ENCODE peak calls at places on chromosomes 5 and 9, in eight cellular contexts. One of them, this sample, is unnamed.

GRCh38 chr9:2740616-2741015 is 23.3 kb downstream of the KCNV2 start:
- DNase-seq in left ventricle myocardium inferior: no peak
- DNase-seq in HCT116: no peak
- DNase-seq in neuronal stem cell: no peak
- DNase-seq in esophagus squamous epithelium: no peak
- DNase-seq in heart right ventricle: no peak
- DNase-seq in CD8-positive, alpha-beta T cell: no peak
- DNase-seq in spleen: no peak
- DNase-seq in this sample: no peak

GRCh38 chr9:131008909-131009618 is at the start of gene LAMC3:
- DNase-seq in esophagus squamous epithelium: no peak
- DNase-seq in spleen: no peak
- DNase-seq in HCT116: no peak
- DNase-seq in left ventricle myocardium inferior: no peak
- DNase-seq in CD8-positive, alpha-beta T cell: no peak
- DNase-seq in heart right ventricle: no peak
- DNase-seq in neuronal stem cell: no peak
- DNase-seq in this sample: no peak

GRCh38 chr9:27407966-27408365 is 111.0 kb upstream of the EQTN start:
- DNase-seq in spleen: no peak
- DNase-seq in heart right ventricle: no peak
- DNase-seq in HCT116: no peak
- DNase-seq in CD8-positive, alpha-beta T cell: no peak
- DNase-seq in esophagus squamous epithelium: no peak
- DNase-seq in neuronal stem cell: no peak
- DNase-seq in left ventricle myocardium inferior: no peak
- DNase-seq in this sample: no peak

GRCh38 chr9:104864675-104865104 is 63.3 kb downstream of the ABCA1 start:
- DNase-seq in neuronal stem cell: no peak
- DNase-seq in CD8-positive, alpha-beta T cell: no peak
- DNase-seq in heart right ventricle: no peak
- DNase-seq in esophagus squamous epithelium: no peak
- DNase-seq in left ventricle myocardium inferior: no peak
- DNase-seq in HCT116: no peak
- DNase-seq in spleen: no peak
- DNase-seq in this sample: no peak

GRCh38 chr9:76373173-76373771 is 21.0 kb downstream of the RFK start:
- DNase-seq in heart right ventricle: peak; percentile 36
- DNase-seq in esophagus squamous epithelium: no peak
- DNase-seq in HCT116: no peak
- DNase-seq in spleen: no peak
- DNase-seq in CD8-positive, alpha-beta T cell: no peak
- DNase-seq in neuronal stem cell: no peak
- DNase-seq in left ventricle myocardium inferior: peak; percentile 47
- DNase-seq in this sample: peak; percentile 97

GRCh38 chr5:135825373-135826220 is 8.9 kb upstream of the SLC25A48 start:
- DNase-seq in heart right ventricle: no peak
- DNase-seq in left ventricle myocardium inferior: no peak
- DNase-seq in esophagus squamous epithelium: no peak
- DNase-seq in spleen: no peak
- DNase-seq in HCT116: no peak
- DNase-seq in CD8-positive, alpha-beta T cell: no peak
- DNase-seq in neuronal stem cell: no peak
- DNase-seq in this sample: no peak

GRCh38 chr5:151697452-151697851 is 10.7 kb upstream of the SPARC start:
- DNase-seq in CD8-positive, alpha-beta T cell: no peak
- DNase-seq in heart right ventricle: no peak
- DNase-seq in neuronal stem cell: no peak
- DNase-seq in spleen: no peak
- DNase-seq in left ventricle myocardium inferior: no peak
- DNase-seq in esophagus squamous epithelium: no peak
- DNase-seq in HCT116: no peak
- DNase-seq in this sample: no peak

GRCh38 chr9:81461196-81461595 is 228.2 kb downstream of the TLE1 start:
- DNase-seq in spleen: no peak
- DNase-seq in esophagus squamous epithelium: no peak
- DNase-seq in left ventricle myocardium inferior: no peak
- DNase-seq in heart right ventricle: no peak
- DNase-seq in neuronal stem cell: no peak
- DNase-seq in CD8-positive, alpha-beta T cell: no peak
- DNase-seq in HCT116: no peak
- DNase-seq in this sample: no peak

GRCh38 chr5:121658221-121658620 is 193.5 kb upstream of the FTMT start:
- DNase-seq in heart right ventricle: no peak
- DNase-seq in CD8-positive, alpha-beta T cell: no peak
- DNase-seq in left ventricle myocardium inferior: no peak
- DNase-seq in neuronal stem cell: no peak
- DNase-seq in HCT116: no peak
- DNase-seq in spleen: no peak
- DNase-seq in esophagus squamous epithelium: no peak
- DNase-seq in this sample: no peak

GRCh38 chr5:74433255-74434123 is 207.0 kb downstream of the ENC1 start:
- DNase-seq in esophagus squamous epithelium: no peak
- DNase-seq in HCT116: no peak
- DNase-seq in neuronal stem cell: no peak
- DNase-seq in left ventricle myocardium inferior: no peak
- DNase-seq in spleen: no peak
- DNase-seq in heart right ventricle: no peak
- DNase-seq in CD8-positive, alpha-beta T cell: no peak
- DNase-seq in this sample: no peak

GRCh38 chr9:42852133-42852532 is 668.7 kb downstream of the SPATA31A6 start:
- DNase-seq in spleen: no peak
- DNase-seq in neuronal stem cell: peak; percentile 29
- DNase-seq in left ventricle myocardium inferior: no peak
- DNase-seq in esophagus squamous epithelium: no peak
- DNase-seq in HCT116: no peak
- DNase-seq in CD8-positive, alpha-beta T cell: no peak
- DNase-seq in heart right ventricle: peak; percentile 64
- DNase-seq in this sample: peak; percentile 12

GRCh38 chr9:114908104-114908621 is 22.2 kb downstream of the TNFSF8 start:
- DNase-seq in left ventricle myocardium inferior: no peak
- DNase-seq in HCT116: peak; percentile 38
- DNase-seq in heart right ventricle: no peak
- DNase-seq in CD8-positive, alpha-beta T cell: no peak
- DNase-seq in esophagus squamous epithelium: no peak
- DNase-seq in spleen: no peak
- DNase-seq in neuronal stem cell: no peak
- DNase-seq in this sample: no peak

GRCh38 chr5:143205879-143206193 is 197.7 kb downstream of the NR3C1 start:
- DNase-seq in heart right ventricle: no peak
- DNase-seq in esophagus squamous epithelium: no peak
- DNase-seq in neuronal stem cell: no peak
- DNase-seq in spleen: no peak
- DNase-seq in CD8-positive, alpha-beta T cell: no peak
- DNase-seq in HCT116: no peak
- DNase-seq in left ventricle myocardium inferior: no peak
- DNase-seq in this sample: no peak

GRCh38 chr5:143206194-143207053 is 197.1 kb downstream of the NR3C1 start:
- DNase-seq in heart right ventricle: no peak
- DNase-seq in spleen: no peak
- DNase-seq in HCT116: no peak
- DNase-seq in CD8-positive, alpha-beta T cell: no peak
- DNase-seq in esophagus squamous epithelium: no peak
- DNase-seq in left ventricle myocardium inferior: no peak
- DNase-seq in neuronal stem cell: no peak
- DNase-seq in this sample: no peak

GRCh38 chr5:143207563-143208364 is 195.7 kb downstream of the NR3C1 start:
- DNase-seq in left ventricle myocardium inferior: no peak
- DNase-seq in CD8-positive, alpha-beta T cell: no peak
- DNase-seq in HCT116: no peak
- DNase-seq in neuronal stem cell: no peak
- DNase-seq in spleen: no peak
- DNase-seq in heart right ventricle: no peak
- DNase-seq in esophagus squamous epithelium: no peak
- DNase-seq in this sample: peak; percentile 67

GRCh38 chr5:143208365-143208641 is 195.2 kb downstream of the NR3C1 start:
- DNase-seq in neuronal stem cell: no peak
- DNase-seq in spleen: no peak
- DNase-seq in heart right ventricle: no peak
- DNase-seq in HCT116: no peak
- DNase-seq in esophagus squamous epithelium: no peak
- DNase-seq in CD8-positive, alpha-beta T cell: no peak
- DNase-seq in left ventricle myocardium inferior: no peak
- DNase-seq in this sample: no peak

GRCh38 chr5:143207058-143207457 is 196.4 kb downstream of the NR3C1 start:
- DNase-seq in CD8-positive, alpha-beta T cell: no peak
- DNase-seq in HCT116: no peak
- DNase-seq in spleen: no peak
- DNase-seq in heart right ventricle: no peak
- DNase-seq in esophagus squamous epithelium: no peak
- DNase-seq in left ventricle myocardium inferior: no peak
- DNase-seq in neuronal stem cell: no peak
- DNase-seq in this sample: no peak
- H3K27ac ChIP-seq in CD8-positive, alpha-beta T cell: no peak overlapping the region
- H3K27ac ChIP-seq in HCT116: no peak overlapping the region
- H3K27ac ChIP-seq in spleen: no peak overlapping the region
- H3K27ac ChIP-seq in heart right ventricle: peak overlapping the region; percentile 23
- H3K27ac ChIP-seq in esophagus squamous epithelium: no peak overlapping the region
- H3K27ac ChIP-seq in left ventricle myocardium inferior: peak overlapping the region; percentile 56
- H3K27ac ChIP-seq in neuronal stem cell: no peak overlapping the region
- H3K27ac ChIP-seq in this sample: no peak overlapping the region

GRCh38 chr9:95772320-95773060 is 103.0 kb upstream of the ERCC6L2 start:
- DNase-seq in spleen: no peak
- DNase-seq in left ventricle myocardium inferior: no peak
- DNase-seq in HCT116: no peak
- DNase-seq in heart right ventricle: peak; percentile 23
- DNase-seq in neuronal stem cell: peak; percentile 53
- DNase-seq in esophagus squamous epithelium: no peak
- DNase-seq in CD8-positive, alpha-beta T cell: no peak
- DNase-seq in this sample: peak; percentile 68

GRCh38 chr9:95769473-95769872 is 106.0 kb upstream of the ERCC6L2 start:
- DNase-seq in spleen: no peak
- DNase-seq in neuronal stem cell: no peak
- DNase-seq in esophagus squamous epithelium: no peak
- DNase-seq in HCT116: no peak
- DNase-seq in left ventricle myocardium inferior: no peak
- DNase-seq in CD8-positive, alpha-beta T cell: no peak
- DNase-seq in heart right ventricle: no peak
- DNase-seq in this sample: no peak

GRCh38 chr9:95771556-95772280 is 103.8 kb upstream of the ERCC6L2 start:
- DNase-seq in neuronal stem cell: peak; percentile 61
- DNase-seq in CD8-positive, alpha-beta T cell: no peak
- DNase-seq in left ventricle myocardium inferior: no peak
- DNase-seq in heart right ventricle: no peak
- DNase-seq in esophagus squamous epithelium: no peak
- DNase-seq in HCT116: no peak
- DNase-seq in spleen: no peak
- DNase-seq in this sample: no peak

GRCh38 chr9:95769909-95770433 is 105.5 kb upstream of the ERCC6L2 start:
- DNase-seq in heart right ventricle: no peak
- DNase-seq in neuronal stem cell: no peak
- DNase-seq in spleen: no peak
- DNase-seq in left ventricle myocardium inferior: no peak
- DNase-seq in esophagus squamous epithelium: no peak
- DNase-seq in HCT116: no peak
- DNase-seq in CD8-positive, alpha-beta T cell: no peak
- DNase-seq in this sample: no peak

GRCh38 chr9:95770653-95771131 is 104.8 kb upstream of the ERCC6L2 start:
- DNase-seq in left ventricle myocardium inferior: no peak
- DNase-seq in heart right ventricle: no peak
- DNase-seq in neuronal stem cell: peak; percentile 59
- DNase-seq in CD8-positive, alpha-beta T cell: no peak
- DNase-seq in esophagus squamous epithelium: no peak
- DNase-seq in HCT116: no peak
- DNase-seq in spleen: no peak
- DNase-seq in this sample: no peak
- H3K4me1 ChIP-seq in left ventricle myocardium inferior: peaks cover 14% of the 10 kb centered on the region
- H3K4me1 ChIP-seq in heart right ventricle: no peaks in the 10 kb centered on the region
- H3K4me1 ChIP-seq in neuronal stem cell: peaks cover 38% of the 10 kb centered on the region
- H3K4me1 ChIP-seq in CD8-positive, alpha-beta T cell: peaks cover 23% of the 10 kb centered on the region
- H3K4me1 ChIP-seq in esophagus squamous epithelium: no peaks in the 10 kb centered on the region
- H3K4me1 ChIP-seq in HCT116: no peaks in the 10 kb centered on the region
- H3K4me1 ChIP-seq in spleen: no peaks in the 10 kb centered on the region
- H3K4me1 ChIP-seq in this sample: peaks cover 3% of the 10 kb centered on the region

DNA sequence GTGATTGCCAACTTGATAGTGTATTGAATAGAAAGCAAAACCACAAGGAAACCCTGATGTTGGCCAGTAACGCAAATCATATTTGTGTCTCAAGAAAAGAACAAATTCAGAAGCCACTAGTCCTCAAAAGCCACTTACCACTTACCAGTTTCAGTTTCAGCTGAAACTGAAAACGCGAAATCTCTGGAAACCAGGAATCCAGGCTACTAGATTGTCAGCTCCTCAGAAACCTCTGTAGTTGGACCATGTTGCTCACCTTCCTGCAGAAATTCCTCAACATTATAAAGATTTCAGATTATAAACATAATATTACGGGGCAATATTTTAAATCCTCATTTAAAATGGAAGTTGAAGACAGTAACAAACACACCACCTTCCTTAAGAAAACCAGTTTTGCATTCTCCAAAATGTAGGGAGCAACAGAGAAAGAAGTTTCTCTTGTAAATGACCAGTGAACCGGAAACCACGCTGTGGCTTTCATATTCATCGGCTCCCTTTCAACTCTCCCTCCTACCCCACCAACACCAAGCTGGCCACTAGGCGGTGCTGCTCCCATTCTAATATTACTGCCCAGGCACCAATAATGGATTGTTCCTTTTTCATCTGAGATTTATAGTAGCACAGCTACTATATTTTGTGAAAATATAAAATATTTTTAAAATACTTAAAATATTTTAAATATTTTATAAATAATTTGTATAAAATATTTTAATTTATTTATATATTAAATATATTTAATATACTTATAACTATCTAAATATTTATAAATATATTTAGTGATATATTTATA is 8.7 kb upstream of the TMED7 start:
- DNase-seq in esophagus squamous epithelium: peak; percentile 40
- DNase-seq in left ventricle myocardium inferior: peak; percentile 86
- DNase-seq in heart right ventricle: peak; percentile 88
- DNase-seq in CD8-positive, alpha-beta T cell: peak; percentile 73
- DNase-seq in HCT116: peak; percentile 70
- DNase-seq in spleen: peak; percentile 94
- DNase-seq in neuronal stem cell: peak; percentile 78
- DNase-seq in this sample: peak; percentile 93
- H3K27ac ChIP-seq in esophagus squamous epithelium: peak overlapping the region; percentile 7
- H3K27ac ChIP-seq in left ventricle myocardium inferior: peak overlapping the region; percentile 64
- H3K27ac ChIP-seq in heart right ventricle: peak overlapping the region; percentile 45
- H3K27ac ChIP-seq in CD8-positive, alpha-beta T cell: no peak overlapping the region
- H3K27ac ChIP-seq in HCT116: no peak overlapping the region
- H3K27ac ChIP-seq in spleen: peak overlapping the region; percentile 60
- H3K27ac ChIP-seq in neuronal stem cell: no peak overlapping the region
- H3K27ac ChIP-seq in this sample: peak overlapping the region; percentile 85

DNA sequence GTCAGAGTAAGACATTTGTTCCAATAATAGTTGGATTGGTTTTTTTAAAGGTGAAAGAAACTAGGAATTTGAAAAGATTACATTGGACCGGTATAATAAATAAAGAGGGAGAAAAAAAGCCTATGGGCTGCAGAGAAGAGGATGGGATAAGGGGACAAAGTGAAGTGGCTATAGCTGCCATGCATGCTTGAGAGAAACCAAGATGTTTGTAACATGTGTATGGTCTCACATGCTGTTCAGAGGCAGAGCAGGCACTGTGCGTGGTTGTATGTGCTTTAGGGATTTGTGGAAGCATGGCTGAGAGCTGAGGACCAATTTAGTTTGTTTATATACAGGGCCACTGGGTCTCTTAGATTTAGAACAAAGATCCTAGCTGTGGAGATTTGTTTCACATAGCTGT is 32.7 kb downstream of the LNPEP start:
- DNase-seq in neuronal stem cell: no peak
- DNase-seq in heart right ventricle: no peak
- DNase-seq in esophagus squamous epithelium: no peak
- DNase-seq in CD8-positive, alpha-beta T cell: no peak
- DNase-seq in HCT116: no peak
- DNase-seq in left ventricle myocardium inferior: no peak
- DNase-seq in spleen: no peak
- DNase-seq in this sample: no peak
- H3K4me1 ChIP-seq in neuronal stem cell: peaks cover 6% of the 10 kb centered on the region
- H3K4me1 ChIP-seq in heart right ventricle: peaks cover 23% of the 10 kb centered on the region
- H3K4me1 ChIP-seq in esophagus squamous epithelium: no peaks in the 10 kb centered on the region
- H3K4me1 ChIP-seq in CD8-positive, alpha-beta T cell: peaks cover 81% of the 10 kb centered on the region
- H3K4me1 ChIP-seq in HCT116: peaks cover 20% of the 10 kb centered on the region
- H3K4me1 ChIP-seq in left ventricle myocardium inferior: peaks cover 78% of the 10 kb centered on the region
- H3K4me1 ChIP-seq in spleen: peaks cover 46% of the 10 kb centered on the region
- H3K4me1 ChIP-seq in this sample: no peaks in the 10 kb centered on the region

GRCh38 chr9:19171271-19171670 is 44.0 kb upstream of the PLIN2 start:
- DNase-seq in esophagus squamous epithelium: no peak
- DNase-seq in left ventricle myocardium inferior: no peak
- DNase-seq in spleen: no peak
- DNase-seq in CD8-positive, alpha-beta T cell: no peak
- DNase-seq in neuronal stem cell: no peak
- DNase-seq in heart right ventricle: no peak
- DNase-seq in HCT116: no peak
- DNase-seq in this sample: no peak
- H3K27ac ChIP-seq in esophagus squamous epithelium: no peak overlapping the region
- H3K27ac ChIP-seq in left ventricle myocardium inferior: no peak overlapping the region
- H3K27ac ChIP-seq in spleen: no peak overlapping the region
- H3K27ac ChIP-seq in CD8-positive, alpha-beta T cell: no peak overlapping the region
- H3K27ac ChIP-seq in neuronal stem cell: no peak overlapping the region
- H3K27ac ChIP-seq in heart right ventricle: no peak overlapping the region
- H3K27ac ChIP-seq in HCT116: no peak overlapping the region
- H3K27ac ChIP-seq in this sample: peak overlapping the region; percentile 41

This sample was measured in small intestine.